ENCODE peak calls at places on chromosomes 16 and 17, in seven cellular contexts. X, W, S, C, J, Z and M are unnamed samples.
A peak's percentile ranks its signal among the peaks of the same experiment; 100 is the strongest.

GRCh38 chr17:2705888-2706795 is 5.4 kb downstream of the CLUH start:
- DNase-seq in X (no peak), W (no peak), S (peak; percentile 45), C (no peak), J (no peak), Z (no peak), M (no peak)

GRCh38 chr16:89070590-89070989 is 23.1 kb upstream of the ACSF3 start:
- DNase-seq in X (no peak), W (no peak), S (no peak), C (no peak), J (no peak), Z (no peak), M (no peak)

GRCh38 chr16:71883193-71883848 is 661 bp downstream of the ZNF821 start:
- DNase-seq in X (peak; percentile 11), W (peak; percentile 70), S (peak; percentile 50), C (no peak), J (peak; percentile 46), Z (peak; percentile 53), M (peak; percentile 39)

GRCh38 chr17:50075446-50076032 is 19.6 kb upstream of the PDK2 start:
- DNase-seq in X (no peak), W (no peak), S (no peak), C (no peak), J (no peak), Z (no peak), M (no peak)

GRCh38 chr16:81967358-81967757 is 43.9 kb downstream of the SDR42E1 start:
- DNase-seq in X (no peak), W (no peak), S (no peak), C (no peak), J (no peak), Z (no peak), M (no peak)

GRCh38 chr16:15961557-15962205 is 12.3 kb downstream of the ABCC1 start:
- DNase-seq in X (no peak), W (no peak), S (no peak), C (no peak), J (no peak), Z (no peak), M (no peak)

GRCh38 chr16:22053921-22054341 is 38.4 kb upstream of the VWA3A start:
- DNase-seq in X (no peak), W (no peak), S (no peak), C (no peak), J (no peak), Z (no peak), M (no peak)

GRCh38 chr16:85759631-85760419 is 8.9 kb upstream of the C16orf74 start:
- DNase-seq in X (no peak), W (no peak), S (peak; percentile 75), C (no peak), J (no peak), Z (no peak), M (peak; percentile 15)

GRCh38 chr16:14489460-14489859 is 140.6 kb downstream of the PARN start:
- DNase-seq in X (peak; percentile 37), W (no peak), S (no peak), C (no peak), J (no peak), Z (no peak), M (no peak)

GRCh38 chr16:23999663-24000062 is 163.9 kb downstream of the PRKCB start:
- DNase-seq in X (no peak), W (no peak), S (no peak), C (no peak), J (no peak), Z (no peak), M (no peak)

GRCh38 chr16:77112701-77113100 is 78.3 kb upstream of the MON1B start:
- DNase-seq in X (no peak), W (no peak), S (no peak), C (no peak), J (no peak), Z (no peak), M (no peak)

GRCh38 chr16:58040945-58041627 is 15.5 kb downstream of the MMP15 start:
- DNase-seq in X (no peak), W (no peak), S (no peak), C (no peak), J (no peak), Z (no peak), M (no peak)

GRCh38 chr17:73706858-73707257 is 62.6 kb upstream of the SDK2 start:
- DNase-seq in X (no peak), W (no peak), S (no peak), C (no peak), J (no peak), Z (no peak), M (no peak)

GRCh38 chr17:29617481-29618271 is 5.0 kb downstream of the CORO6 start:
- DNase-seq in X (peak; percentile 78), W (peak; percentile 89), S (peak; percentile 92), C (no peak), J (peak; percentile 59), Z (peak; percentile 82), M (peak; percentile 85)

GRCh38 chr17:73029021-73029420 is 63.5 kb downstream of the SLC39A11 start:
- DNase-seq in X (no peak), W (no peak), S (no peak), C (no peak), J (no peak), Z (no peak), M (no peak)

GRCh38 chr17:36498560-36499300 is 12.2 kb downstream of the ZNHIT3 start:
- DNase-seq in X (no peak), W (no peak), S (no peak), C (no peak), J (no peak), Z (no peak), M (no peak)

GRCh38 chr16:70788668-70789161 is 12.2 kb downstream of the VAC14 start:
- DNase-seq in X (peak; percentile 17), W (no peak), S (no peak), C (no peak), J (no peak), Z (no peak), M (no peak)

GRCh38 chr17:59425085-59425901 is 93.8 kb downstream of the YPEL2 start:
- DNase-seq in X (peak; percentile 81), W (no peak), S (peak; percentile 59), C (no peak), J (peak; percentile 56), Z (no peak), M (no peak)

DNA sequence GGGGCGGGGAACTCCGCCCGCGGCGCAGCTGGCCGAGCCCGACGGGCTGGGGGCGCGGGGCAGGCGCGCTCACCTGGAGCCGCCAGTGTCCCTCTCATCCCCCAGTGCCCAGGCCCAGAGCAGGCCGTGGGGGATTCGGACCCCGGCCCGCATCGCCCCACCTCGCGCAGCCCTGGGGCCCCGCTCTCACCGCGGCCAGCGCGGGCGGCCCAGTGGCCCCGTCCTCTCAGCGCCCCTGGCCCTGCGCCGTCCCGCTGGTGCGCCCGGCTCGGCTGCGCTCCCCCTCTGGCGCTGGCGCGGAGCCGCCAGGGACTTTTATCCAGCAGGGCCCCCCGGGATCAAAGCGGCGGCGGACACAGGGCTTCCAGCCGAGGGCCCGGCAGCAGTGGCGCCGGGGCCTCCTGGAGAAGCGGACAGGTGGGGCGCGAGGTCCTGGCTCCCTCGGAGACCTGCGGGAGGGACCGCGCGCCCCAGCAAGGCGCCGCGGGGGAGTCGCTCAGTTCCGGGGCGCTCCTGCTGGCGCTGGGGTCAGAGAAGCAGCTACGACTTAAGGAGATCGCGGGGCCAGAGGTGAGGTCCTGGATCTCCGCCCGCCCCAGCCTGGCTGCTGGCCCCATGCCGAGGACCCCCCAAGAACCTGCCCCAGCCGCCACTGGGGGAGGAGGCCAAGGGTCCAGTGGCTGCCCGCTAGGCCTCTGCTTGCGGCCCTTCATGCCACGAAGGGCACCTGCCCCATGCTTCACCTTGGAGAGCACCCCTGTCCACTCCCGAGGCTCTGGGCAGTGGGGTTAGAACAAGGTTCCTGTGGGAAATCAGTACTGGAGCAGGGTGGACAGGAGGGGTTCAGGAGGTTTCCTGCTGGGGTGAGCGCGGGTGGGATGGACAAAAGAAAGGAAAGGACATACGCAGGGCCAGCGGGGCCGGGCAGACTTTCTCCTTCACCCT is 839 bp upstream of the NOTUM start:
- DNase-seq in X (no peak), W (no peak), S (no peak), C (no peak), J (no peak), Z (no peak), M (no peak)
- H3K27me3 ChIP-seq in X (peaks cover 63% of the 10 kb centered on the region), W (peaks cover 55% of the 10 kb centered on the region), S (peaks cover 48% of the 10 kb centered on the region), C (peaks cover 44% of the 10 kb centered on the region), J (peaks cover 31% of the 10 kb centered on the region), Z (peaks cover 5% of the 10 kb centered on the region), M (peaks cover 31% of the 10 kb centered on the region)

GRCh38 chr16:31897283-31897682 is 23.7 kb downstream of the ZNF267 start:
- DNase-seq in X (no peak), W (no peak), S (no peak), C (no peak), J (no peak), Z (no peak), M (no peak)
- H3K9me3 ChIP-seq in X (no peaks in the 10 kb centered on the region), W (peaks cover 9% of the 10 kb centered on the region), S (peaks cover 32% of the 10 kb centered on the region), C (peaks cover 21% of the 10 kb centered on the region), J (no peaks in the 10 kb centered on the region), Z (peaks cover 46% of the 10 kb centered on the region), M (peaks cover 22% of the 10 kb centered on the region)

GRCh38 chr16:4679156-4679853 is 14.1 kb upstream of the NUDT16L1 start:
- DNase-seq in X (no peak), W (peak; percentile 73), S (peak; percentile 75), C (no peak), J (peak; percentile 56), Z (no peak), M (no peak)
- H3K27ac ChIP-seq in X (peak overlapping the region; percentile 62), W (peak overlapping the region; percentile 95), S (peak overlapping the region; percentile 86), C (peak overlapping the region; percentile 85), J (peak overlapping the region; percentile 95), Z (no peak overlapping the region), M (no peak overlapping the region)

GRCh38 chr17:34384271-34384670 is 21.2 kb upstream of the CCL1 start:
- DNase-seq in X (no peak), W (no peak), S (no peak), C (no peak), J (no peak), Z (no peak), M (no peak)

GRCh38 chr17:34386925-34387550 is 24.0 kb upstream of the CCL1 start:
- DNase-seq in X (peak; percentile 65), W (no peak), S (no peak), C (no peak), J (no peak), Z (no peak), M (no peak)

GRCh38 chr17:34386343-34386924 is 23.4 kb upstream of the CCL1 start:
- DNase-seq in X (no peak), W (no peak), S (no peak), C (no peak), J (no peak), Z (no peak), M (no peak)

GRCh38 chr17:34383225-34383615 is 20.2 kb upstream of the CCL1 start:
- DNase-seq in X (no peak), W (no peak), S (no peak), C (no peak), J (no peak), Z (no peak), M (no peak)

DNA sequence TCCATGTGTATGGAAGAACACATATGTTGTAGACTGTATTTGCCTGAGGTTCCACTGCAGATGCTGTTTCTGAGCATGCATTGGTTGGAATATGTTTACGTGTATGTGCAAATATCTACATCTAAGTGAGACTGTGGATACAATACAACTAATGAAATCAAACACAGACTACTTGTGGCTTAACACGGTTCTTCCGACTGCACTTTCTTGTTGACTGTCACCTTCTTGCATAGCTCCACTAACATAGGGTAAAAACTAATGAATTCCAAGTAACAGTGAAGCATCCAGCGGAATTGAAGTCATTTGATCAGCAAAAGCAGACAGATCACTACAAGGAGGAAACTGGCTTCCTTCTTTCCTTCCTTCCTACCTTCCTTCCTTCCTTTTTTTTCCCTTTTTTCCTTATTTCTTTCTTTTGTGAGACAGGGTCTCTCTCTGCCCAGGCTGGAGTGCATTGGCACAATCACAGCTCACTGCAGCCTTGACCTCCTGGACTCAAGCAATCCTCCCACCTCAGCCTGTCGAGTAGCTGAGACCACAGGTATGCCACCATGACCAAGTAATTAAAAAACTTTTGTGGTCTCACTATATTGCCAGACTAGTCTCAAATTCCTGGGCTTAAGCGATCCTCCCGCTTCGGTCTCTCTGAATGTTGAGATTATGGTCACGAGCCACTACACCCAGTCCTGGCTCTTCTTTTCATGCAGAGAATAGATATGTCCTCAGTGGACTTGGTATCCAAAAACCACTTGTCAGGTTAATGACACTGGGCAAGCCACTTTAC is 22.0 kb upstream of the CCL1 start:
- DNase-seq in X (no peak), W (no peak), S (no peak), C (no peak), J (no peak), Z (no peak), M (no peak)
- H3K27me3 ChIP-seq in X (no peaks in the 10 kb centered on the region), W (no peaks in the 10 kb centered on the region), S (no peaks in the 10 kb centered on the region), C (peaks cover 2% of the 10 kb centered on the region), J (no peaks in the 10 kb centered on the region), Z (peaks cover 2% of the 10 kb centered on the region), M (peaks cover 4% of the 10 kb centered on the region)